ENCODE peak calls at places on chromosome 12, in ten cellular contexts. S is SK-N-SH; O is ELF-1; B is T-helper 17 cell; V is activated CD4-positive, alpha-beta T cell treated with anti-CD3 and anti-CD28 coated beads, Interleukin-2, amount 10 ng/mL, durations not matched to agents 7 days and 5 days; K is epithelial cell of esophagus; W is left lung; E is GM12865; F is AG10803; M is naive thymus-derived CD8-positive, alpha-beta T cell. X is an unnamed sample.

GRCh38 chr12:1918081-1918874 is at the start of gene CACNA2D4:
- DNase-seq in V (no peak), K (no peak), O (no peak), M (no peak), F (no peak), S (peak), B (peak), W (peak), E (no peak), X (no peak)

GRCh38 chr12:46553266-46553665 is 180.7 kb upstream of the SLC38A2 start:
- DNase-seq in M (no peak), E (no peak), B (no peak), S (no peak), W (no peak), O (no peak), K (peak), V (no peak), F (peak), X (no peak)

GRCh38 chr12:31756977-31757420 is 28.2 kb upstream of the AMN1 start:
- DNase-seq in V (no peak), E (no peak), O (no peak), K (peak), W (peak), B (no peak), M (no peak), S (no peak), F (no peak), X (no peak)

GRCh38 chr12:56631790-56632700 is 1.9 kb upstream of the BAZ2A start:
- DNase-seq in F (no peak), B (peak), K (peak), W (peak), O (peak), V (peak), M (peak), S (peak), E (peak), X (peak)

GRCh38 chr12:94980577-94980976 is 22.9 kb downstream of the NDUFA12 start:
- DNase-seq in V (peak), B (no peak), M (no peak), K (no peak), S (peak), F (peak), E (peak), O (no peak), W (no peak), X (no peak)

GRCh38 chr12:113014565-113014964 is 36.2 kb downstream of the OAS2 start:
- DNase-seq in O (no peak), S (no peak), F (no peak), V (no peak), W (no peak), E (no peak), M (no peak), K (no peak), B (no peak), X (no peak)

GRCh38 chr12:3252416-3252815 is 175.2 kb downstream of the TSPAN9 start:
- DNase-seq in E (no peak), F (peak), K (no peak), O (no peak), V (no peak), W (peak), M (no peak), S (no peak), B (no peak), X (peak)

GRCh38 chr12:115096673-115097349 is 412.8 kb upstream of the TBX3 start:
- DNase-seq in E (no peak), F (peak), O (no peak), B (no peak), S (peak), W (no peak), K (no peak), M (no peak), V (no peak), X (no peak)

GRCh38 chr12:15856097-15856982 is 25.8 kb upstream of the STRAP start:
- DNase-seq in B (no peak), E (peak), K (peak), M (peak), V (peak), S (no peak), W (no peak), O (peak), F (peak), X (no peak)

GRCh38 chr12:76374395-76375020 is 26.3 kb upstream of the BBS10 start:
- DNase-seq in F (peak), M (no peak), E (no peak), S (no peak), V (no peak), O (no peak), W (no peak), B (no peak), K (peak), X (no peak)

GRCh38 chr12:42633594-42633993 is 44.0 kb upstream of the PRICKLE1 start:
- DNase-seq in B (no peak), W (no peak), K (no peak), M (no peak), S (no peak), O (no peak), F (no peak), E (no peak), V (no peak), X (no peak)

GRCh38 chr12:70028918-70029317 is 203.9 kb downstream of the MYRFL start:
- DNase-seq in S (no peak), M (no peak), B (no peak), W (no peak), E (no peak), O (no peak), F (no peak), V (no peak), K (no peak), X (no peak)

GRCh38 chr12:11717533-11717961 is 68.1 kb downstream of the ETV6 start:
- DNase-seq in K (peak), B (no peak), S (no peak), E (peak), W (no peak), F (peak), O (no peak), V (no peak), M (no peak), X (no peak)

GRCh38 chr12:53997324-53998173 is 2.4 kb upstream of the HOXC9 start:
- DNase-seq in V (no peak), W (no peak), M (no peak), F (peak), E (no peak), B (no peak), O (no peak), K (no peak), S (no peak), X (no peak)

GRCh38 chr12:122834229-122834920 is 882 bp upstream of the HIP1R start:
- DNase-seq in K (peak), W (peak), F (peak), S (peak), O (peak), V (no peak), B (no peak), E (no peak), M (peak), X (peak)

GRCh38 chr12:8950702-8951478 is 1.4 kb upstream of the M6PR start:
- DNase-seq in W (no peak), S (no peak), E (peak), O (no peak), F (no peak), V (peak), M (no peak), K (no peak), B (no peak), X (no peak)

X was measured in suprapubic skin.